ENCODE peak calls at places on chromosomes 11 and 22, in eight cellular contexts. G, W, V, Q, R, A, X and C are unnamed samples.

GRCh38 chr22:43996170-43996980 is 27.7 kb upstream of the PARVB start:
- DNase-seq in G (no peak), W (no peak), V (no peak), Q (no peak), R (peak; percentile 58), A (peak; percentile 39), X (no peak), C (no peak)

GRCh38 chr11:41379084-41379483 is 80.4 kb downstream of the LRRC4C start:
- DNase-seq in G (no peak), W (no peak), V (no peak), Q (no peak), R (no peak), A (no peak), X (no peak), C (no peak)

GRCh38 chr22:24594569-24595120 is 1.8 kb upstream of the LRRC75B start:
- DNase-seq in G (no peak), W (no peak), V (no peak), Q (no peak), R (no peak), A (no peak), X (no peak), C (no peak)

GRCh38 chr11:47274495-47275235 is 4.7 kb downstream of the MADD start:
- DNase-seq in G (no peak), W (no peak), V (no peak), Q (no peak), R (no peak), A (no peak), X (no peak), C (no peak)

GRCh38 chr11:13761712-13762111 is 93.2 kb downstream of the FAR1 start:
- DNase-seq in G (no peak), W (no peak), V (no peak), Q (peak; percentile 15), R (no peak), A (peak; percentile 10), X (no peak), C (peak; percentile 54)

GRCh38 chr22:33512961-33513360 is 407.3 kb downstream of the LARGE1 start:
- DNase-seq in G (no peak), W (no peak), V (peak; percentile 35), Q (no peak), R (no peak), A (no peak), X (no peak), C (peak; percentile 44)

GRCh38 chr11:112255075-112255739 is 5.5 kb downstream of the PLET1 start:
- DNase-seq in G (no peak), W (no peak), V (peak; percentile 84), Q (peak; percentile 84), R (no peak), A (peak; percentile 86), X (peak; percentile 93), C (peak; percentile 61)

GRCh38 chr11:15968461-15969130 is 387.8 kb downstream of the SOX6 start:
- DNase-seq in G (peak; percentile 5), W (no peak), V (no peak), Q (peak; percentile 34), R (peak; percentile 25), A (no peak), X (peak; percentile 30), C (no peak)

GRCh38 chr11:16186680-16187079 is 169.7 kb downstream of the SOX6 start:
- DNase-seq in G (no peak), W (no peak), V (no peak), Q (no peak), R (no peak), A (no peak), X (no peak), C (no peak)

GRCh38 chr11:100932474-100933100 is 197.0 kb downstream of the PGR start:
- DNase-seq in G (no peak), W (no peak), V (peak; percentile 57), Q (peak; percentile 58), R (no peak), A (peak; percentile 41), X (peak; percentile 59), C (peak; percentile 34)

GRCh38 chr11:82757660-82758301 is 24.1 kb upstream of the FAM181B start:
- DNase-seq in G (no peak), W (no peak), V (no peak), Q (no peak), R (no peak), A (no peak), X (no peak), C (no peak)

GRCh38 chr11:20367313-20367948 is 3.9 kb downstream of the HTATIP2 start:
- DNase-seq in G (no peak), W (no peak), V (peak; percentile 95), Q (peak; percentile 84), R (no peak), A (peak; percentile 91), X (peak; percentile 91), C (peak; percentile 78)

GRCh38 chr22:36741204-36741793 is 34.6 kb downstream of the IFT27 start:
- DNase-seq in G (no peak), W (peak; percentile 29), V (peak; percentile 28), Q (peak; percentile 14), R (no peak), A (no peak), X (peak; percentile 31), C (no peak)

GRCh38 chr11:26028294-26028954 is 303.5 kb upstream of the ANO3 start:
- DNase-seq in G (no peak), W (no peak), V (peak; percentile 73), Q (no peak), R (no peak), A (no peak), X (peak; percentile 69), C (peak; percentile 54)

GRCh38 chr11:111937461-111937769 is 272 bp downstream of the DIXDC1 start:
- DNase-seq in G (no peak), W (no peak), V (no peak), Q (no peak), R (no peak), A (no peak), X (no peak), C (no peak)

GRCh38 chr11:110761994-110762393 is 49.8 kb upstream of the ARHGAP20 start:
- DNase-seq in G (no peak), W (no peak), V (no peak), Q (no peak), R (no peak), A (peak; percentile 65), X (no peak), C (no peak)

GRCh38 chr22:32707971-32708370 is 93.5 kb upstream of the TIMP3 start:
- DNase-seq in G (no peak), W (no peak), V (peak; percentile 34), Q (no peak), R (no peak), A (no peak), X (no peak), C (peak; percentile 47)

GRCh38 chr11:129314381-129314780 is 61.3 kb upstream of the BARX2 start:
- DNase-seq in G (no peak), W (no peak), V (no peak), Q (no peak), R (no peak), A (no peak), X (no peak), C (no peak)
- TF ChIP-seq CTCF in G (no peak), W (no peak), V (no peak), Q (no peak), R (no peak), A (no peak), X (no peak), C (no peak)

GRCh38 chr11:23406131-23406819 is 546.0 kb upstream of the CCDC179 start:
- DNase-seq in G (no peak), W (no peak), V (no peak), Q (no peak), R (no peak), A (no peak), X (no peak), C (no peak)
- TF ChIP-seq CTCF in G (no peak), W (no peak), V (no peak), Q (no peak), R (no peak), A (no peak), X (no peak), C (no peak)

GRCh38 chr11:65221026-65221425 is 39.3 kb downstream of the CAPN1 start:
- DNase-seq in G (no peak), W (no peak), V (no peak), Q (no peak), R (no peak), A (no peak), X (no peak), C (no peak)

GRCh38 chr11:65217441-65218423 is 36.0 kb downstream of the CAPN1 start:
- DNase-seq in G (no peak), W (no peak), V (no peak), Q (no peak), R (no peak), A (no peak), X (no peak), C (no peak)

GRCh38 chr11:65216830-65217229 is 35.1 kb downstream of the CAPN1 start:
- DNase-seq in G (no peak), W (no peak), V (no peak), Q (no peak), R (no peak), A (no peak), X (no peak), C (no peak)

GRCh38 chr11:65219930-65220213 is 38.1 kb downstream of the CAPN1 start:
- DNase-seq in G (no peak), W (no peak), V (peak; percentile 81), Q (no peak), R (no peak), A (no peak), X (peak; percentile 17), C (peak; percentile 83)

DNA sequence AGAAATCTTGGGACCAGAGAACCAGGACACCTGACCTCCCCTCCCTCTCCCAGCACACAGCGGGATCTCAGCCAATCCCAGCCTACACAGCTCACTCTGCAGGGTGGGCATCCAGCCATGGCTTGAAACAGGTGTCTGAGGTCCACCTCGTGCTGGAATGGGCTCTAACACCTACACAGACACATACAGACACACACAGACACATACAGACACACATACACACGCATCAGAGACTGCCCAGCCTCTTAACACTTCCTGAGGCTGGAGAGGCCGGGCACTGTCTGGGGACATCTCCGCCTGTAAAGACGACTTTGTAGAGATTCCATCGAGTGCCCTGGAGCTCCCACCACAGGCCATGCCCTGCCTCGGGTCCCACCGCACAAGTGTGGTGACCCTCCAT is 36.7 kb downstream of the CAPN1 start:
- DNase-seq in G (no peak), W (no peak), V (no peak), Q (no peak), R (no peak), A (no peak), X (no peak), C (no peak)
- TF ChIP-seq CTCF in G (no peak), W (no peak), V (no peak), Q (no peak), R (no peak), A (no peak), X (no peak), C (no peak)

DNA sequence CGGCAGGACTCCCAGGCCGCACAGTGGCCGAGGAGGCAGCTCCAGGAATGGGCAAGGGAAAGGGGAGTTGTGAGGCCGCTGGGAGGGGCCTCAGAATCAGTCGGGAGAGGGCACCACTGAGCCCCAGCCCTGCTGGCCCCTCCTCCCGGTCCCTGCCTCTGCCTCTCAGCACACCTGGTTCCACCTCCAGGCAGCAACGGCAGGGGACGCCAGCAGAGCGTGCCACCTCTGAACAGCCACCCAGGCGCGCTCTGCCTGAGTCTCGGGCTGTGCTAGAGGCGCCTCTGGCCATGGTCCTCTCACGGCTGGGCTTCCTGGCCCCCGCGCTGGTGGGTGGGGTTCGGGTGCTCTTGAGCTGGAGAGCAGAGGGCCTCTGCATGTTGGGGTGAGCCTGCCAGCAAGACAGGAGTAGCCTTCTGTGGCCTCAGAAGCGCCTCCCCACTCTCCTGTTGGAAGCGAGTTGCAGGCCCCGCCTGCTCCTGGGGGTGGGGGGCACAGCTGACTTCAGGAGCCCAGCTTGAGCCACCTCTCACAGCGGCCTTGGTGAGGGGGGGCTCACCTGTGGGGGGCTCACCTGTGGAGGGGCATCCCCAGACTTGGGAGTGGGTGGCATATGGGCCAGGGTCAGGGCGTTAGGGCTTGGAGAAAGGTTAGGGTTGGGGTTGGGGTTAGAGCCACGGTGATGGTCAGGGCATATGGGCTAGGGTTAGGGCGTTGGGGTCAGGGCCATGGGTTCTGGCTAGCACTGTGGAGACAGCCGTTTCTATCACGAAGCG is 32.8 kb downstream of the MOB2 start:
- DNase-seq in G (no peak), W (no peak), V (no peak), Q (no peak), R (peak; percentile 36), A (no peak), X (no peak), C (no peak)
- TF ChIP-seq CTCF in G (no peak), W (peak; percentile 28), V (no peak), Q (no peak), R (peak; percentile 42), A (no peak), X (no peak), C (no peak)